ENCODE peak calls at places on chromosomes 4 and X, in five cellular contexts. F is mammary epithelial cell, N is WERI-Rb-1, R is EH, Y is AG09319. E is an unnamed sample.

GRCh38 chrX:1719270-1719669 is 104.4 kb downstream of the ASMT start:
- DNase-seq in F (no peak), N (no peak), R (peak; percentile 67), Y (no peak), E (no peak)

GRCh38 chr4:25552580-25553271 is 102.9 kb upstream of the SLC34A2 start:
- DNase-seq in F (no peak), N (no peak), R (no peak), Y (no peak), E (no peak)

GRCh38 chrX:119990995-119991787 is 47.6 kb upstream of the NKAP start:
- DNase-seq in F (no peak), N (peak; percentile 13), R (no peak), Y (no peak), E (no peak)

GRCh38 chrX:49204017-49204416 is 4.0 kb upstream of the SYP start:
- DNase-seq in F (no peak), N (no peak), R (no peak), Y (no peak), E (no peak)

GRCh38 chrX:18598413-18598812 is 73.5 kb downstream of the RS1 start:
- DNase-seq in F (no peak), N (no peak), R (peak; percentile 3), Y (no peak), E (no peak)

GRCh38 chrX:47143894-47144625 is 442 bp downstream of the NDUFB11 start:
- DNase-seq in F (no peak), N (peak; percentile 51), R (peak; percentile 51), Y (no peak), E (peak; percentile 41)

GRCh38 chrX:98548550-98548949 is 1664.8 kb downstream of the RPA4 start:
- DNase-seq in F (no peak), N (no peak), R (no peak), Y (no peak), E (no peak)

GRCh38 chrX:71935542-71935941 is 24.9 kb downstream of the NHSL2 start:
- DNase-seq in F (no peak), N (peak; percentile 57), R (no peak), Y (no peak), E (no peak)

GRCh38 chrX:150813922-150814321 is 84.5 kb downstream of the CD99L2 start:
- DNase-seq in F (no peak), N (no peak), R (peak; percentile 48), Y (no peak), E (no peak)

GRCh38 chr4:2662598-2662997 is 93.5 kb downstream of the TNIP2 start:
- DNase-seq in F (peak; percentile 52), N (no peak), R (peak; percentile 91), Y (peak; percentile 42), E (peak; percentile 82)

GRCh38 chrX:69357293-69357692 is 146.8 kb upstream of the NALF2 start:
- DNase-seq in F (no peak), N (no peak), R (no peak), Y (no peak), E (peak; percentile 2)

GRCh38 chr4:89599026-89599425 is 237.9 kb downstream of the SNCA start:
- DNase-seq in F (no peak), N (no peak), R (no peak), Y (no peak), E (no peak)

GRCh38 chr4:82223715-82224114 is 150.1 kb downstream of the HNRNPD start:
- DNase-seq in F (no peak), N (peak; percentile 31), R (no peak), Y (no peak), E (no peak)

GRCh38 chrX:38109042-38109904 is 102.9 kb downstream of the SYTL5 start:
- DNase-seq in F (no peak), N (no peak), R (no peak), Y (no peak), E (no peak)

GRCh38 chr4:168212656-168213055 is 105.9 kb downstream of the DDX60 start:
- DNase-seq in F (no peak), N (no peak), R (no peak), Y (no peak), E (no peak)

GRCh38 chrX:9656277-9656676 is 109.4 kb downstream of the GPR143 start:
- DNase-seq in F (no peak), N (no peak), R (no peak), Y (no peak), E (no peak)

GRCh38 chrX:129659137-129659536 is 4.4 kb upstream of the APLN start:
- DNase-seq in F (no peak), N (no peak), R (no peak), Y (no peak), E (no peak)